ENCODE peak calls at places on chromosomes 16 and 17, in eight cellular contexts. Q is left lung; W is Peyer's patch; D is SK-N-SH; U is AG04450; T is BJ; R is CD4-positive, alpha-beta memory T cell; E is heart left ventricle. B is an unnamed sample. For H3K27me3, the result is how much of the 10 kb centered on the place peaks cover.

GRCh38 chr16:47833771-47834170 is 322.0 kb downstream of the ABCC12 start:
- DNase-seq in D (no peak), W (no peak), R (no peak), Q (no peak), T (no peak), E (no peak), U (no peak), B (no peak)

GRCh38 chr17:83151442-83152220 is 72.2 kb downstream of the METRNL start:
- DNase-seq in W (no peak), Q (no peak), E (no peak), R (no peak), D (peak), U (no peak), T (peak), B (no peak)

GRCh38 chr16:82671743-82672142 is 45.0 kb downstream of the CDH13 start:
- DNase-seq in Q (no peak), T (no peak), R (peak), D (no peak), W (peak), U (no peak), E (no peak), B (no peak)

GRCh38 chr17:82788206-82789001 is 36.5 kb downstream of the TBCD start:
- DNase-seq in E (no peak), D (no peak), U (no peak), R (no peak), W (no peak), Q (no peak), T (no peak), B (no peak)

GRCh38 chr17:66952031-66952524 is 12.4 kb upstream of the CACNG4 start:
- DNase-seq in U (peak), R (no peak), T (peak), D (no peak), W (no peak), Q (peak), E (no peak), B (no peak)

GRCh38 chr16:2963611-2964415 is at the start of gene KREMEN2:
- DNase-seq in T (no peak), U (no peak), Q (no peak), E (no peak), W (peak), D (peak), R (peak), B (peak)

GRCh38 chr17:57138956-57139576 is 54.0 kb downstream of the AKAP1 start:
- DNase-seq in Q (no peak), R (no peak), U (no peak), W (no peak), T (no peak), D (no peak), E (no peak), B (no peak)

GRCh38 chr16:24539850-24540484 is 601 bp downstream of the RBBP6 start:
- DNase-seq in D (no peak), W (peak), E (peak), Q (peak), U (no peak), R (no peak), T (no peak), B (peak)

GRCh38 chr17:45784583-45785372 is 658 bp downstream of the CRHR1 start:
- DNase-seq in Q (no peak), U (no peak), R (peak), D (peak), E (no peak), T (no peak), W (peak), B (peak)

GRCh38 chr17:1232331-1232730 is 37.9 kb upstream of the BHLHA9 start:
- DNase-seq in Q (no peak), E (no peak), W (no peak), T (no peak), D (no peak), U (no peak), R (no peak), B (no peak)

GRCh38 chr17:1055751-1056645 is 59.1 kb downstream of the TIMM22 start:
- DNase-seq in W (peak), E (peak), R (peak), D (peak), Q (no peak), T (no peak), U (peak), B (peak)

GRCh38 chr16:1932050-1933028 is 10.7 kb downstream of the MSRB1 start:
- DNase-seq in U (no peak), R (no peak), D (no peak), T (no peak), Q (no peak), E (no peak), W (no peak), B (peak)

GRCh38 chr17:7219812-7220592 is at the start of the genes ACADVL and DLG4:
- DNase-seq in D (peak), U (peak), E (peak), W (peak), Q (peak), T (peak), R (peak), B (peak)
- H3K27me3 ChIP-seq in D (under half), U (under half), E (under half), W (under half), Q (under half), T (under half), R (under half), B (under half)

DNA sequence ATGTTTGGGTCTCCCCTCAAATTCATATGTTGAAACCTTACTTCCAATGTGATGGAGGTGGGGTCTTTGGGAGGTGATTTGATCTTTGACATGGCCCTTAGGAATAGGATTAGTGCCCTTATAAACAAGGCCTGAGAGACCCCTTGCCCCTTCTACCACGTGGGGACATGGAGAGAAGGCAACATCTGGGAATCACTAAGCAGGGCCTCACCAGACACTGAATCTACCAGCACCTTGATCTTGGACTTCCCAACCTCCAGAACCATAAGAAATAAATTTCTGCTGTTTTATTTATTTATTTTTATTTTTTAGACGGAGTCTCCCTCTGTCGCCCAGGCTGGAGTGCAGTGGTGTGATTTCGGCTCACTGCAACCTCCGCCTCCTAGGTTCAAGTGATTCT is 40.1 kb downstream of the GDE1 start:
- DNase-seq in E (no peak), Q (no peak), D (no peak), U (no peak), W (no peak), R (no peak), T (no peak), B (no peak)
- H3K27me3 ChIP-seq in E (under half), Q (under half), D (under half), U (under half), W (under half), R (under half), T (under half), B (under half)

DNA sequence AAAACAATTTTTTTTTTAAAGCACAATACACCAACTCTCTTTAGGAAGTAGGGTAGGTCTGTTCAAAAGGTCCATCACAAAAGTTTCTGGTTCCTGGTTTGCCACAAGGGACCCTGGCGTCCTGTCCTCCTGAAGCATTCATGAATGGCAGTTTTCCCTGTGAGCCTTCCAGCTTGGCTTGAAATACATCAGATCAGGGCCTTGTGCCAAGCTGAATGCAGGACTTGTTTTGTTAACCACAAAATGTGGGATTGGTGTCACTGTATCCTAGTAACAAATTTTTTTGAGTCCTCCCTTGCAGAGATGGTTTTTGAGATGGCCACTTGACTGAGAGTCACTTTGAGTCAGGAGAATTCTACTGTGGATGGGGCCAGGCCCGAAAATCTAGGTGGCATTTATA is 3.9 kb downstream of the GNAO1 start:
- DNase-seq in Q (no peak), W (no peak), T (no peak), D (no peak), E (no peak), U (no peak), R (no peak), B (no peak)
- H3K27me3 ChIP-seq in Q (half or more), W (under half), T (under half), D (under half), E (under half), U (under half), R (under half), B (under half)

GRCh38 chr16:73058616-73059409 is 10.9 kb upstream of the ZFHX3 start:
- DNase-seq in T (no peak), E (peak), W (no peak), Q (peak), U (no peak), D (peak), R (peak), B (peak)

GRCh38 chr16:73060948-73061495 is 13.1 kb upstream of the ZFHX3 start:
- DNase-seq in T (no peak), D (no peak), W (no peak), R (no peak), U (no peak), Q (no peak), E (no peak), B (no peak)

GRCh38 chr16:73058221-73058615 is 10.3 kb upstream of the ZFHX3 start:
- DNase-seq in Q (peak), W (no peak), D (peak), E (peak), R (no peak), U (no peak), T (no peak), B (peak)

GRCh38 chr16:73060216-73060615 is 12.3 kb upstream of the ZFHX3 start:
- DNase-seq in W (no peak), D (peak), E (no peak), U (no peak), Q (no peak), R (no peak), T (no peak), B (no peak)

DNA sequence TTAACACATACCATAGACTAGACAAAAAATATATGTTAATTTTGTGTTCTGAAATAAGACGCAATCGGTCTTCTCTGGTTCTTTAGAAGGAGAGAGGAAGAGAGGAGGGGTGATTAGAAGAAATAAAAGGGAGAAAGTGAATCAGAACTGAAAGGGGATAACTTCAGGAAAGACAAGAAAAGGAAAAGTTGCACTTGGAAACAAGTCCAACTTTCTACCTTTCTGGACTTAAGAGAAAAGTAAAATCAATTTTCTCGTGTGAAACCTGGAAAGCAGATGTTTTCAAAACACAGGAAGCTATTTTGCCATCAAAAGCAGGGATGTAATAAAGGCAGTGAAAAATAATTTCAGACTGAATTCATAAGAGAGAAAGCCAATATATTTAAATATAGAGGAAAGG is 11.9 kb upstream of the ZFHX3 start:
- DNase-seq in W (no peak), E (no peak), D (no peak), U (no peak), Q (no peak), R (no peak), T (no peak), B (no peak)
- H3K27me3 ChIP-seq in W (under half), E (under half), D (under half), U (under half), Q (under half), R (under half), T (under half), B (under half)

DNA sequence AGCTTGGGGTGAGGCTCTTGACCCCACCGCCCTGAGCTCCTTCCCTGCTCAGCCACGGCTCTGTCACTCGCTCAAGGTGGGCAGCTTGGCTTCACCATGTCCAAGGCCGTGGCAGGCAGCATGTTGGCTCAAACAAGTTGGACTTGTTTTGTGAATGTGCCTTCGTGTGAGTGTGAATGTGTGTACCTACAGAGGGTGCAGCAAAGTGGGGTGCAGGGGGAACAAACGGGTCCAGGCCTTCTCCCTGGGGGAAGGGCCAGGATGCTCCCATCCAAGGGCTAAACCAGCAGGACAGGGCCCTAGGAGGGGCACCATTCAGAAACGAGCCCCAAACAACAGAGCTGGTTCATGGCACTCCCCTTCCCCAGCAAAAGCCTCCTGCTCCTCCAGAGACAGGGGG is 4.8 kb downstream of the FA2H start:
- DNase-seq in E (no peak), T (no peak), W (no peak), Q (no peak), R (no peak), D (no peak), U (no peak), B (no peak)
- H3K27me3 ChIP-seq in E (under half), T (under half), W (under half), Q (under half), R (under half), D (under half), U (under half), B (under half)